ENCODE peak calls at places on chromosomes 11 and 22, in nine cellular contexts. W is hypothalamus; L is stimulated activated CD8-positive, alpha-beta memory T cell treated with anti-CD3 and anti-CD28 coated beads, Interleukin-15, amount 100 ng/mL, for 4 hours; G is M059J; H is K562; A is NCI-H82; Y is KG1; B is substantia nigra; N is HuH-7.5. F is an unnamed sample.

GRCh38 chr11:3222003-3222855 is 3.6 kb upstream of the MRGPRG start:
- DNase-seq in Y (no peak), L (no peak), B (no peak), N (no peak), G (no peak), A (no peak), H (no peak), W (no peak), F (no peak)

GRCh38 chr22:29587938-29588699 is 7.2 kb upstream of the NIPSNAP1 start:
- DNase-seq in N (no peak), A (no peak), G (peak; percentile 84), W (no peak), H (no peak), B (no peak), Y (no peak), L (no peak), F (no peak)

GRCh38 chr11:68958211-68958610 is 22.6 kb downstream of the MRGPRD start:
- DNase-seq in G (no peak), A (no peak), W (no peak), Y (no peak), B (no peak), N (no peak), H (no peak), L (no peak), F (no peak)

GRCh38 chr22:26199665-26200064 is 30.4 kb downstream of the SEZ6L start:
- DNase-seq in H (no peak), L (no peak), G (no peak), W (no peak), N (no peak), A (peak; percentile 1), Y (no peak), B (no peak), F (no peak)

GRCh38 chr11:62705880-62706831 is 1.1 kb downstream of the BSCL2 start:
- DNase-seq in H (peak; percentile 93), B (peak; percentile 92), Y (peak; percentile 94), W (peak; percentile 72), L (peak; percentile 87), N (peak; percentile 90), G (peak; percentile 94), A (peak; percentile 96), F (peak; percentile 93)

GRCh38 chr22:39083212-39084165 is 6.4 kb downstream of the APOBEC3G start:
- DNase-seq in G (no peak), H (no peak), B (no peak), W (no peak), A (no peak), N (no peak), L (no peak), Y (no peak), F (no peak)

GRCh38 chr11:24298126-24298525 is 198.7 kb upstream of the LUZP2 start:
- DNase-seq in Y (no peak), B (no peak), A (no peak), H (no peak), W (no peak), L (no peak), G (no peak), N (no peak), F (no peak)

GRCh38 chr22:43101306-43101705 is 9.2 kb upstream of the BIK start:
- DNase-seq in G (no peak), N (no peak), W (no peak), Y (no peak), H (peak; percentile 70), B (no peak), A (no peak), L (no peak), F (no peak)

GRCh38 chr11:121478226-121478894 is 25.6 kb upstream of the SORL1-AS1 start:
- DNase-seq in A (no peak), W (no peak), H (no peak), L (no peak), G (no peak), B (no peak), N (no peak), Y (no peak), F (no peak)

GRCh38 chr22:19287889-19288288 is 3.6 kb downstream of the CLTCL1 start:
- DNase-seq in H (no peak), L (no peak), A (no peak), B (no peak), Y (no peak), N (no peak), G (peak; percentile 78), W (no peak), F (no peak)

GRCh38 chr22:40485813-40486610 is 115.6 kb downstream of the SGSM3 start:
- DNase-seq in Y (no peak), G (no peak), H (no peak), W (no peak), A (peak; percentile 71), L (no peak), B (no peak), N (no peak), F (no peak)

GRCh38 chr11:117822031-117822521 is 2.5 kb downstream of the FXYD2 start:
- DNase-seq in N (no peak), H (peak; percentile 40), W (no peak), A (peak; percentile 43), G (no peak), Y (peak; percentile 41), B (no peak), L (no peak), F (peak; percentile 55)

GRCh38 chr11:5690216-5690615 is 626 bp downstream of the TRIM22 start:
- DNase-seq in A (no peak), N (no peak), B (peak; percentile 5), W (no peak), Y (no peak), G (peak; percentile 56), H (no peak), L (no peak), F (no peak)

GRCh38 chr11:119641991-119642745 is 86.8 kb downstream of the NECTIN1 start:
- DNase-seq in Y (no peak), H (peak; percentile 48), L (no peak), B (no peak), N (peak; percentile 58), A (peak; percentile 70), G (no peak), W (no peak), F (peak; percentile 73)

GRCh38 chr22:37906364-37907008 is 389 bp downstream of the MICALL1 start:
- DNase-seq in B (peak; percentile 35), N (no peak), W (no peak), L (no peak), G (no peak), A (no peak), Y (no peak), H (peak; percentile 35), F (peak; percentile 45)

GRCh38 chr11:47587733-47588326 is 1.4 kb downstream of the FAM180B start:
- DNase-seq in B (peak; percentile 50), N (no peak), Y (no peak), A (no peak), G (no peak), L (no peak), W (no peak), H (no peak), F (no peak)

GRCh38 chr11:567036-567628 is 6.4 kb downstream of the RASSF7 start:
- DNase-seq in L (no peak), W (no peak), Y (no peak), A (no peak), G (no peak), H (no peak), B (no peak), N (no peak), F (no peak)

GRCh38 chr22:37803636-37804371 is 3.9 kb upstream of the GCAT start:
- DNase-seq in W (no peak), N (no peak), B (no peak), G (no peak), Y (no peak), A (no peak), L (no peak), H (no peak), F (no peak)

GRCh38 chr11:115845872-115846271 is 341.7 kb upstream of the CADM1 start:
- DNase-seq in L (no peak), H (no peak), Y (no peak), A (no peak), W (no peak), N (no peak), G (no peak), B (no peak), F (no peak)

GRCh38 chr22:49568751-49569285 is 258.9 kb downstream of the BRD1 start:
- DNase-seq in W (no peak), N (no peak), B (no peak), Y (no peak), L (no peak), G (no peak), A (no peak), H (no peak), F (no peak)

GRCh38 chr11:65551572-65552398 is 6.4 kb downstream of the LTBP3 start:
- DNase-seq in L (no peak), H (peak; percentile 79), G (no peak), N (peak; percentile 78), W (no peak), A (peak; percentile 66), B (no peak), Y (no peak), F (no peak)

GRCh38 chr11:111694851-111695250 is 71.3 kb downstream of the PPP2R1B start:
- DNase-seq in N (no peak), G (peak; percentile 77), B (no peak), Y (no peak), W (no peak), A (no peak), H (peak; percentile 61), L (no peak), F (peak; percentile 10)

GRCh38 chr11:67405196-67405567 is 1.3 kb downstream of the TBC1D10C start:
- DNase-seq in N (no peak), B (no peak), W (no peak), Y (no peak), L (no peak), H (no peak), A (no peak), G (no peak), F (no peak)

GRCh38 chr22:50341977-50342650 is 1.0 kb upstream of the PPP6R2 start:
- DNase-seq in H (peak; percentile 89), A (peak; percentile 91), N (no peak), B (peak; percentile 82), G (peak; percentile 83), L (peak; percentile 72), W (peak; percentile 30), Y (peak; percentile 87), F (peak; percentile 82)

GRCh38 chr11:4095509-4096230 is 1.1 kb downstream of the RRM1 start:
- DNase-seq in B (no peak), Y (no peak), H (peak; percentile 55), A (no peak), G (peak; percentile 70), N (no peak), L (no peak), W (no peak), F (no peak)

GRCh38 chr11:61603667-61604066 is 22.8 kb upstream of the SYT7 start:
- DNase-seq in N (no peak), G (no peak), A (peak; percentile 45), Y (no peak), L (no peak), B (no peak), W (no peak), H (no peak), F (no peak)

GRCh38 chr22:35567214-35567792 is 26.7 kb downstream of the RASD2 start:
- DNase-seq in B (no peak), G (no peak), A (no peak), Y (no peak), N (no peak), W (no peak), H (no peak), L (no peak), F (no peak)

GRCh38 chr22:18071968-18072310 is 5.9 kb upstream of the PEX26 start:
- DNase-seq in G (no peak), B (no peak), N (no peak), Y (no peak), H (no peak), W (no peak), L (no peak), A (no peak), F (no peak)

GRCh38 chr11:8807544-8808225 is 103.3 kb upstream of the AKIP1 start:
- DNase-seq in A (peak; percentile 93), H (no peak), L (no peak), N (no peak), B (no peak), W (no peak), Y (no peak), G (peak; percentile 92), F (no peak)

GRCh38 chr11:118921121-118921928 is 4.4 kb downstream of the BCL9L start:
- DNase-seq in G (peak; percentile 74), Y (no peak), L (no peak), H (peak; percentile 35), B (peak; percentile 43), A (peak; percentile 26), N (peak; percentile 90), W (no peak), F (no peak)

GRCh38 chr11:65041206-65042035 is at the start of gene SAC3D1:
- DNase-seq in H (peak; percentile 71), N (peak; percentile 58), A (peak; percentile 69), W (no peak), Y (peak; percentile 76), G (peak; percentile 58), L (no peak), B (no peak), F (peak; percentile 63)

F was measured in HEK293T.